ENCODE peak calls at places on chromosomes 1 and 21, in eight cellular contexts. S is T follicular helper cell; N is activated gamma-delta T cell treated with Interleukin-2 at 50 U/mL for 16 hours; K is HEK293T; D is A549; A is stimulated activated CD8-positive, alpha-beta memory T cell treated with anti-CD3 and anti-CD28 coated beads, Interleukin-4, amount 100 ng/mL, for 4 hours; H is NCI-H1092 treated with DMSO at 0.1 percent for 48 hours; R is central memory CD8-positive, alpha-beta T cell. M is an unnamed sample.

GRCh38 chr1:229896306-229896705 is 170.7 kb upstream of the GALNT2 start:
- DNase-seq in S (no peak), N (no peak), K (no peak), D (no peak), A (no peak), H (no peak), R (no peak), M (no peak)

GRCh38 chr1:162605225-162605927 is 26.9 kb upstream of the DDR2 start:
- DNase-seq in S (no peak), N (no peak), K (no peak), D (no peak), A (no peak), H (no peak), R (no peak), M (no peak)

GRCh38 chr1:21414002-21414401 is 25.9 kb upstream of the NBPF3 start:
- DNase-seq in S (no peak), N (no peak), K (no peak), D (no peak), A (no peak), H (no peak), R (no peak), M (no peak)

GRCh38 chr1:78334114-78334513 is 156.7 kb upstream of the PTGFR start:
- DNase-seq in S (no peak), N (no peak), K (no peak), D (no peak), A (no peak), H (no peak), R (no peak), M (no peak)

GRCh38 chr1:155010211-155010918 is 7.8 kb downstream of the ZBTB7B start:
- DNase-seq in S (no peak), N (no peak), K (no peak), D (no peak), A (no peak), H (no peak), R (no peak), M (no peak)

GRCh38 chr1:17612831-17613230 is 73.3 kb downstream of the ARHGEF10L start:
- DNase-seq in S (no peak), N (no peak), K (no peak), D (no peak), A (no peak), H (no peak), R (no peak), M (no peak)

GRCh38 chr1:115069626-115070308 is 19.5 kb downstream of the TSPAN2 start:
- DNase-seq in S (no peak), N (no peak), K (no peak), D (no peak), A (no peak), H (no peak), R (no peak), M (no peak)

GRCh38 chr1:167713330-167714081 is 8.3 kb upstream of the MPZL1 start:
- DNase-seq in S (no peak), N (no peak), K (no peak), D (no peak), A (no peak), H (no peak), R (no peak), M (no peak)

GRCh38 chr1:241774017-241774416 is 74.0 kb upstream of the EXO1 start:
- DNase-seq in S (no peak), N (no peak), K (no peak), D (no peak), A (no peak), H (no peak), R (no peak), M (no peak)

GRCh38 chr1:208172389-208173140 is 71.6 kb downstream of the PLXNA2 start:
- DNase-seq in S (no peak), N (no peak), K (no peak), D (no peak), A (no peak), H (no peak), R (no peak), M (no peak)

GRCh38 chr1:211541715-211542477 is 37.1 kb downstream of the SLC30A1 start:
- DNase-seq in S (no peak), N (no peak), K (no peak), D (no peak), A (no peak), H (no peak), R (no peak), M (peak; percentile 82)

GRCh38 chr1:3581296-3581695 is 30.0 kb downstream of the MEGF6 start:
- DNase-seq in S (no peak), N (no peak), K (no peak), D (no peak), A (no peak), H (no peak), R (no peak), M (no peak)

GRCh38 chr1:178091986-178092745 is 1.7 kb upstream of the RASAL2 start:
- DNase-seq in S (no peak), N (no peak), K (no peak), D (no peak), A (no peak), H (no peak), R (no peak), M (no peak)

GRCh38 chr1:79496129-79496528 is 489.6 kb upstream of the ADGRL4 start:
- DNase-seq in S (no peak), N (no peak), K (no peak), D (no peak), A (no peak), H (no peak), R (no peak), M (no peak)

GRCh38 chr1:229570305-229570704 is 11.8 kb upstream of the ABCB10 start:
- DNase-seq in S (no peak), N (no peak), K (no peak), D (no peak), A (no peak), H (no peak), R (no peak), M (no peak)

GRCh38 chr1:156901590-156901900 is 8.0 kb downstream of the PEAR1 start:
- DNase-seq in S (no peak), N (no peak), K (no peak), D (no peak), A (no peak), H (no peak), R (no peak), M (no peak)

GRCh38 chr1:12171206-12172041 is 4.6 kb downstream of the TNFRSF1B start:
- DNase-seq in S (no peak), N (no peak), K (no peak), D (no peak), A (no peak), H (no peak), R (no peak), M (no peak)

GRCh38 chr1:156838972-156839371 is 19.9 kb downstream of the INSRR start:
- DNase-seq in S (no peak), N (peak; percentile 39), K (peak; percentile 86), D (peak; percentile 72), A (no peak), H (peak; percentile 47), R (peak; percentile 34), M (no peak)

GRCh38 chr1:230228234-230228897 is 161.3 kb downstream of the GALNT2 start:
- DNase-seq in S (no peak), N (no peak), K (no peak), D (no peak), A (no peak), H (no peak), R (no peak), M (no peak)

GRCh38 chr1:214660900-214661299 is 57.9 kb downstream of the CENPF start:
- DNase-seq in S (no peak), N (no peak), K (peak; percentile 33), D (no peak), A (no peak), H (no peak), R (no peak), M (no peak)

GRCh38 chr21:18950045-18950740 is 546.6 kb upstream of the TMPRSS15 start:
- DNase-seq in S (no peak), N (no peak), K (no peak), D (no peak), A (no peak), H (no peak), R (no peak), M (no peak)

GRCh38 chr21:36792505-36792967 is 93.6 kb downstream of the SIM2 start:
- DNase-seq in S (no peak), N (no peak), K (no peak), D (no peak), A (no peak), H (peak; percentile 57), R (no peak), M (no peak)

GRCh38 chr1:203271962-203272632 is 33.2 kb upstream of the BTG2 start:
- DNase-seq in S (no peak), N (no peak), K (no peak), D (no peak), A (no peak), H (no peak), R (no peak), M (no peak)

GRCh38 chr1:220878223-220879081 is 791 bp upstream of the HLX start:
- DNase-seq in S (no peak), N (no peak), K (no peak), D (no peak), A (no peak), H (no peak), R (no peak), M (no peak)

GRCh38 chr21:33608559-33608958 is 20.1 kb upstream of the DONSON start:
- DNase-seq in S (no peak), N (no peak), K (no peak), D (no peak), A (no peak), H (no peak), R (no peak), M (no peak)

GRCh38 chr1:93427656-93428055 is 20.3 kb upstream of the FNBP1L start:
- DNase-seq in S (no peak), N (no peak), K (no peak), D (no peak), A (no peak), H (no peak), R (no peak), M (no peak)

GRCh38 chr1:243550276-243550675 is 294.4 kb downstream of the SDCCAG8 start:
- DNase-seq in S (no peak), N (no peak), K (no peak), D (no peak), A (no peak), H (no peak), R (no peak), M (no peak)